ENCODE peak calls at places on chromosomes 13 and 19, in six cellular contexts. J is anterior cingulate cortex, L is NCI-H1105 treated with DMSO at 0.1 percent for 48 hours, H is NCI-H2081, M is adipocyte, G is BE2C. Y is an unnamed sample.
A peak's percentile ranks its signal among the peaks of the same experiment; 100 is the strongest.

GRCh38 chr13:78147905-78148304 is 229.3 kb upstream of the EDNRB start:
- DNase-seq in J (no peak), L (no peak), H (no peak), M (peak; percentile 26), G (no peak), Y (no peak)

GRCh38 chr13:25288966-25289365 is 1.7 kb upstream of the MTMR6 start:
- DNase-seq in J (no peak), L (no peak), H (no peak), M (no peak), G (no peak), Y (no peak)

GRCh38 chr13:37270206-37271001 is 164.9 kb upstream of the CSNK1A1L start:
- DNase-seq in J (no peak), L (no peak), H (no peak), M (no peak), G (no peak), Y (no peak)

GRCh38 chr19:55454787-55455243 is 6.6 kb downstream of the ISOC2 start:
- DNase-seq in J (peak; percentile 62), L (peak; percentile 19), H (peak; percentile 14), M (peak; percentile 59), G (peak; percentile 73), Y (no peak)

GRCh38 chr19:2148482-2149135 is 2.8 kb downstream of the AP3D1 start:
- DNase-seq in J (no peak), L (no peak), H (no peak), M (no peak), G (no peak), Y (no peak)

GRCh38 chr13:51620165-51620983 is 36.1 kb downstream of the WDFY2 start:
- DNase-seq in J (peak; percentile 25), L (no peak), H (no peak), M (no peak), G (no peak), Y (no peak)

GRCh38 chr13:75963318-75963717 is 327.2 kb downstream of the LMO7 start:
- DNase-seq in J (no peak), L (no peak), H (no peak), M (peak; percentile 2), G (no peak), Y (no peak)

GRCh38 chr19:53813996-53814395 is 10.1 kb downstream of the NLRP12 start:
- DNase-seq in J (no peak), L (no peak), H (no peak), M (no peak), G (no peak), Y (no peak)

GRCh38 chr19:778910-779653 is 18.2 kb upstream of the PTBP1 start:
- DNase-seq in J (no peak), L (no peak), H (no peak), M (peak; percentile 97), G (no peak), Y (peak; percentile 70)

GRCh38 chr13:62119739-62120700 is 704.4 kb upstream of the PCDH20 start:
- DNase-seq in J (no peak), L (peak; percentile 75), H (peak; percentile 16), M (peak; percentile 81), G (no peak), Y (no peak)

GRCh38 chr13:107450931-107451330 is 764.4 kb downstream of the LIG4 start:
- DNase-seq in J (no peak), L (no peak), H (no peak), M (peak; percentile 92), G (peak; percentile 55), Y (peak; percentile 7)

GRCh38 chr19:41746593-41747227 is 8.6 kb upstream of the CEACAM6 start:
- DNase-seq in J (no peak), L (peak; percentile 77), H (peak; percentile 72), M (peak; percentile 46), G (peak; percentile 45), Y (no peak)

GRCh38 chr13:33032037-33032625 is 15.9 kb downstream of the KL start:
- DNase-seq in J (no peak), L (no peak), H (no peak), M (peak; percentile 20), G (no peak), Y (no peak)

GRCh38 chr19:34215666-34216038 is 38.7 kb upstream of the GARRE1 start:
- DNase-seq in J (no peak), L (no peak), H (no peak), M (no peak), G (no peak), Y (no peak)

GRCh38 chr19:15276620-15277019 is 44.4 kb upstream of the EPHX3 start:
- DNase-seq in J (no peak), L (no peak), H (no peak), M (no peak), G (no peak), Y (no peak)

GRCh38 chr19:58520257-58520599 is 618 bp upstream of the ZBTB45 start:
- DNase-seq in J (no peak), L (no peak), H (no peak), M (no peak), G (no peak), Y (no peak)

GRCh38 chr19:31110331-31110730 is 238.9 kb downstream of the TSHZ3 start:
- DNase-seq in J (no peak), L (no peak), H (no peak), M (peak; percentile 39), G (no peak), Y (no peak)

GRCh38 chr13:34411881-34412280 is 530.2 kb upstream of the NBEA start:
- DNase-seq in J (no peak), L (no peak), H (no peak), M (no peak), G (no peak), Y (no peak)